ENCODE peak calls at places on chromosomes 1 and 21, in four cellular contexts. One of them, this sample, is unnamed.
A peak's percentile ranks its signal among the peaks of the same experiment; 100 is the strongest.

GRCh38 chr1:58784758-58785423 is 1.0 kb upstream of the JUN start:
- DNase-seq in activated CD8-positive, alpha-beta memory T cell treated with anti-CD3 and anti-CD28 coated beads for 1 hour: peak; percentile 53
- DNase-seq in coronary artery: peak; percentile 97
- DNase-seq in GM12891: peak; percentile 30
- DNase-seq in this sample: no peak

GRCh38 chr1:84247425-84248220 is 53.9 kb upstream of the SAMD13 start:
- DNase-seq in activated CD8-positive, alpha-beta memory T cell treated with anti-CD3 and anti-CD28 coated beads for 1 hour: no peak
- DNase-seq in coronary artery: no peak
- DNase-seq in GM12891: no peak
- DNase-seq in this sample: no peak

GRCh38 chr1:116948642-116949041 is 38.9 kb downstream of the PTGFRN start:
- DNase-seq in activated CD8-positive, alpha-beta memory T cell treated with anti-CD3 and anti-CD28 coated beads for 1 hour: no peak
- DNase-seq in coronary artery: no peak
- DNase-seq in GM12891: no peak
- DNase-seq in this sample: no peak

GRCh38 chr1:2801535-2802291 is at the start of gene TTC34:
- DNase-seq in activated CD8-positive, alpha-beta memory T cell treated with anti-CD3 and anti-CD28 coated beads for 1 hour: no peak
- DNase-seq in coronary artery: no peak
- DNase-seq in GM12891: peak; percentile 88
- DNase-seq in this sample: no peak

GRCh38 chr21:36909423-36909822 is 57.0 kb downstream of the HLCS start:
- DNase-seq in activated CD8-positive, alpha-beta memory T cell treated with anti-CD3 and anti-CD28 coated beads for 1 hour: no peak
- DNase-seq in coronary artery: no peak
- DNase-seq in GM12891: no peak
- DNase-seq in this sample: no peak

GRCh38 chr21:35399706-35400105 is 350.6 kb upstream of the RUNX1 start:
- DNase-seq in activated CD8-positive, alpha-beta memory T cell treated with anti-CD3 and anti-CD28 coated beads for 1 hour: no peak
- DNase-seq in coronary artery: no peak
- DNase-seq in GM12891: no peak
- DNase-seq in this sample: no peak

GRCh38 chr1:188169971-188170370 is 1341.2 kb downstream of the PLA2G4A start:
- DNase-seq in activated CD8-positive, alpha-beta memory T cell treated with anti-CD3 and anti-CD28 coated beads for 1 hour: no peak
- DNase-seq in coronary artery: no peak
- DNase-seq in GM12891: no peak
- DNase-seq in this sample: no peak

GRCh38 chr1:89810302-89810701 is 10.5 kb upstream of the LRRC8D start:
- DNase-seq in activated CD8-positive, alpha-beta memory T cell treated with anti-CD3 and anti-CD28 coated beads for 1 hour: no peak
- DNase-seq in coronary artery: no peak
- DNase-seq in GM12891: no peak
- DNase-seq in this sample: no peak

GRCh38 chr1:93159337-93159736 is 20.9 kb downstream of the TMED5 start:
- DNase-seq in activated CD8-positive, alpha-beta memory T cell treated with anti-CD3 and anti-CD28 coated beads for 1 hour: no peak
- DNase-seq in coronary artery: no peak
- DNase-seq in GM12891: no peak
- DNase-seq in this sample: no peak

GRCh38 chr1:6599141-6599975 is 3.3 kb downstream of the KLHL21 start:
- DNase-seq in activated CD8-positive, alpha-beta memory T cell treated with anti-CD3 and anti-CD28 coated beads for 1 hour: no peak
- DNase-seq in coronary artery: no peak
- DNase-seq in GM12891: no peak
- DNase-seq in this sample: no peak

GRCh38 chr1:166978795-166979194 is 3.5 kb upstream of the ILDR2 start:
- DNase-seq in activated CD8-positive, alpha-beta memory T cell treated with anti-CD3 and anti-CD28 coated beads for 1 hour: no peak
- DNase-seq in coronary artery: no peak
- DNase-seq in GM12891: no peak
- DNase-seq in this sample: no peak

GRCh38 chr1:15504436-15504835 is 19.6 kb downstream of the CASP9 start:
- DNase-seq in activated CD8-positive, alpha-beta memory T cell treated with anti-CD3 and anti-CD28 coated beads for 1 hour: no peak
- DNase-seq in coronary artery: no peak
- DNase-seq in GM12891: no peak
- DNase-seq in this sample: no peak

GRCh38 chr1:244163861-244164562 is 112.9 kb downstream of the ZBTB18 start:
- DNase-seq in activated CD8-positive, alpha-beta memory T cell treated with anti-CD3 and anti-CD28 coated beads for 1 hour: no peak
- DNase-seq in coronary artery: no peak
- DNase-seq in GM12891: no peak
- DNase-seq in this sample: no peak

GRCh38 chr1:44282704-44283426 is 69.6 kb downstream of the DMAP1 start:
- DNase-seq in activated CD8-positive, alpha-beta memory T cell treated with anti-CD3 and anti-CD28 coated beads for 1 hour: no peak
- DNase-seq in coronary artery: no peak
- DNase-seq in GM12891: no peak
- DNase-seq in this sample: no peak

GRCh38 chr1:234926574-234927311 is 201.9 kb downstream of the TOMM20 start:
- DNase-seq in activated CD8-positive, alpha-beta memory T cell treated with anti-CD3 and anti-CD28 coated beads for 1 hour: no peak
- DNase-seq in coronary artery: peak; percentile 74
- DNase-seq in GM12891: peak; percentile 42
- DNase-seq in this sample: no peak

GRCh38 chr21:41369105-41369914 is 7.5 kb downstream of the MX2 start:
- DNase-seq in activated CD8-positive, alpha-beta memory T cell treated with anti-CD3 and anti-CD28 coated beads for 1 hour: no peak
- DNase-seq in coronary artery: no peak
- DNase-seq in GM12891: peak; percentile 42
- DNase-seq in this sample: no peak

GRCh38 chr1:18575620-18576019 is 55.0 kb upstream of the PAX7 start:
- DNase-seq in activated CD8-positive, alpha-beta memory T cell treated with anti-CD3 and anti-CD28 coated beads for 1 hour: no peak
- DNase-seq in coronary artery: no peak
- DNase-seq in GM12891: peak; percentile 51
- DNase-seq in this sample: no peak

GRCh38 chr1:56473582-56474270 is 105.6 kb downstream of the PLPP3 start:
- DNase-seq in activated CD8-positive, alpha-beta memory T cell treated with anti-CD3 and anti-CD28 coated beads for 1 hour: no peak
- DNase-seq in coronary artery: no peak
- DNase-seq in GM12891: no peak
- DNase-seq in this sample: no peak

This sample was measured in vagina.